ENCODE peak calls at places on chromosomes 6 and 20, in six cellular contexts. S is neuronal stem cell, Y is H9, A is H1, T is IMR-90, J is mesenchymal stem cell. C is an unnamed sample.

GRCh38 chr6:29926795-29927427 is 15.4 kb upstream of the HLA-A start:
- DNase-seq in T (peak), A (peak), Y (peak), J (no peak), S (no peak), C (peak)

GRCh38 chr6:31308845-31309175 is 36.9 kb upstream of the HLA-C start:
- DNase-seq in T (no peak), S (no peak), A (peak), J (no peak), Y (no peak), C (no peak)

GRCh38 chr6:30960907-30961673 is 20.3 kb downstream of the MUCL3 start:
- DNase-seq in Y (no peak), A (no peak), J (peak), T (peak), S (no peak), C (peak)

GRCh38 chr20:19760371-19760721 is 2.3 kb downstream of the RIN2 start:
- DNase-seq in T (no peak), J (no peak), A (peak), S (no peak), Y (no peak), C (no peak)

GRCh38 chr6:28142446-28142845 is 763 bp downstream of the ZKSCAN8 start:
- DNase-seq in A (no peak), T (peak), Y (no peak), S (no peak), J (peak), C (no peak)

GRCh38 chr20:49660912-49661311 is 52.8 kb downstream of the B4GALT5 start:
- DNase-seq in A (no peak), T (no peak), Y (no peak), J (no peak), S (no peak), C (no peak)

GRCh38 chr20:30284533-30284932 is 972.9 kb upstream of the DEFB115 start:
- DNase-seq in S (no peak), A (no peak), J (no peak), Y (no peak), T (no peak), C (peak)

GRCh38 chr20:41003143-41003932 is 25.3 kb upstream of the TOP1 start:
- DNase-seq in S (no peak), A (no peak), J (peak), Y (peak), T (peak), C (peak)

GRCh38 chr20:51434556-51435256 is 107.8 kb downstream of the NFATC2 start:
- DNase-seq in Y (no peak), A (no peak), T (peak), S (no peak), J (peak), C (peak)

GRCh38 chr20:37276494-37277252 is 12.8 kb upstream of the MANBAL start:
- DNase-seq in J (peak), Y (no peak), A (no peak), T (peak), S (no peak), C (peak)

GRCh38 chr20:60535211-60535610 is 577.0 kb downstream of the CDH26 start:
- DNase-seq in S (no peak), Y (no peak), A (no peak), J (no peak), T (no peak), C (no peak)

GRCh38 chr6:28738396-28738765 is 185.4 kb downstream of the TRIM27 start:
- DNase-seq in T (no peak), J (no peak), A (no peak), Y (no peak), S (no peak), C (no peak)

GRCh38 chr6:135673671-135674309 is 176.2 kb upstream of the AHI1 start:
- DNase-seq in J (no peak), A (no peak), T (peak), S (no peak), Y (no peak), C (no peak)

GRCh38 chr20:17613328-17614175 is 43.7 kb downstream of the DSTN start:
- DNase-seq in S (no peak), A (no peak), J (no peak), T (no peak), Y (peak), C (peak)

GRCh38 chr20:22740829-22741228 is 156.5 kb upstream of the FOXA2 start:
- DNase-seq in S (no peak), T (no peak), Y (no peak), A (no peak), J (no peak), C (peak)
- H4K91ac ChIP-seq in S (no peak), T (no peak), Y (no peak), A (no peak), J (no peak), C (no peak)

DNA sequence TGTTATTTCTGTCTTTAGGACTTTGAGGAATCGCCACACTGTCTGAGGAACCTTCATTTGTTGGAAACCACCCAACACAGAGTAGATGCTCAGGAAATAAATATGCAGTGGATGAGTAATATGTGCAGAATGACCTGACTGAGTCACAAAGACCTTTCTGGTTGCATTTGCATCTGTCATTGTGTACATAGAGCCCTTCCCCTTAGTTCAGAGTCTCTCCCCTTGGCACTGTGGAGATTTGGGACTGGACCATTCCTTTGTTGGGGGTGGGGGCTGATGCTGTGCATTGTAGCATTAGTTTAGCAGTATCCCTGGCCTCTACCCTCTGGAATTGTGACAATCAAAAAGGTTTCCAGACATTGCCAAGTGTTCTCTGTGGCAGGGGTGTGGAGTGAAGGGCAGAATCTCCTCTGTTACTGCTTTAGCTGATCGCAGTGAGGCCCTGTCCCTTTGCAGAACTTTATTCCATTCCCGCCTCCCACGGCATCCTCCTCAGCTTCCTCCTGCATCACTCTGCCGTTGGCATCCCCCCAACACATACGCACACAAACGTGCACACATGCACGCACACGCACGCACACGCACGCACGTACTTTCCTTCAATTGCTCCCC is 64.5 kb downstream of the EYA2 start:
- DNase-seq in S (no peak), A (no peak), Y (no peak), T (peak), J (peak), C (no peak)
- H3K4me2 ChIP-seq in S (no peak), A (no peak), Y (no peak), T (peak), J (no peak), C (no peak)

GRCh38 chr6:168280020-168280898 is 39.3 kb downstream of the DACT2 start:
- DNase-seq in A (no peak), Y (no peak), J (no peak), S (no peak), T (no peak), C (no peak)
- H4K91ac ChIP-seq in A (no peak), Y (no peak), J (no peak), S (no peak), T (no peak), C (no peak)

GRCh38 chr6:46757206-46757564 is 10.5 kb downstream of the ANKRD66 start:
- DNase-seq in J (no peak), T (no peak), A (no peak), Y (no peak), S (no peak), C (no peak)
- H3K4me2 ChIP-seq in J (no peak), T (no peak), A (no peak), Y (no peak), S (no peak), C (no peak)

GRCh38 chr20:13783528-13783927 is 1.2 kb downstream of the ESF1 start:
- DNase-seq in T (no peak), Y (no peak), A (no peak), J (no peak), S (no peak), C (no peak)

GRCh38 chr20:13788167-13788834 is 3.5 kb downstream of the NDUFAF5 start:
- DNase-seq in T (peak), J (peak), S (peak), Y (peak), A (no peak), C (peak)

GRCh38 chr20:13786143-13786828 is 1.5 kb downstream of the NDUFAF5 start:
- DNase-seq in A (no peak), T (no peak), Y (no peak), S (no peak), J (no peak), C (no peak)

GRCh38 chr20:13784893-13785715 is at the start of the genes ESF1 and NDUFAF5:
- DNase-seq in S (peak), Y (peak), T (peak), A (peak), J (peak), C (peak)

DNA sequence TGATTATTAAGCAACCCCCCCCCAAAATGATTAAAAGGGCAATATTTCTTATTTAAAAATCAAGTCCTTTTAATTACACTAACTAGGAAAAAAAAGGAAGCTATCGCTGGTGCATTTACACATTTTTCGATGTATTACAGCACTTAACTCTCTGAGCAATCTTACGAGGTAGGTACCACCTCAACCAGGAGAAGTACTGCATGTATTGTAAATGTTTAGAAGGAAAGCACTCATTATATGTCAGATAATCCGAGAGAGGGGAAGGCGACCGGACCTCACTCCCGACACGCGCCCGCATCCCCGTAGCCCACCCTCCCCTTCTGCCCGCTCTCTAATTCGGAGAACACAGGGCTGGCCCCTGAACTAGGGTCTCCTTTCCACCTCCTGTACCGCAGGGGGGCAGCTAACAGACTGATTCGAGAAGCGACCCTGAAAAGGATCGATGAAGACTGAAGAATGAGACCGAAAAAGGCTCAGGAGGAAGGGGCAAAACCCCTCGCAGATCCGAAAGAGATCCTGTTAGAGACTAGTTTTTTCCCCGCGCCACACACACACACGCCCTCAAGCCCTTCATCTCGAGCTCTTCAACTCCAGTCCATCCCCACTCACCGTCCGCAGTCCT is 337 bp downstream of the ESF1 start:
- DNase-seq in J (no peak), S (no peak), T (no peak), Y (no peak), A (no peak), C (no peak)
- H4K91ac ChIP-seq in J (peak), S (no peak), T (peak), Y (no peak), A (no peak), C (peak)

GRCh38 chr6:116373940-116374339 is 3.2 kb downstream of the DSE start:
- DNase-seq in T (no peak), J (no peak), S (no peak), Y (no peak), A (no peak), C (no peak)

GRCh38 chr6:116375262-116375661 is 4.5 kb downstream of the DSE start:
- DNase-seq in J (no peak), T (no peak), Y (no peak), S (no peak), A (no peak), C (no peak)

GRCh38 chr6:116374586-116374985 is 3.8 kb downstream of the DSE start:
- DNase-seq in S (no peak), Y (no peak), T (no peak), A (no peak), J (no peak), C (no peak)

GRCh38 chr6:116371384-116372209 is 850 bp downstream of the DSE start:
- DNase-seq in T (peak), S (peak), A (peak), Y (peak), J (peak), C (peak)

GRCh38 chr6:116373300-116373699 is 2.6 kb downstream of the DSE start:
- DNase-seq in Y (no peak), A (no peak), T (peak), J (peak), S (no peak), C (no peak)
- H3K4me2 ChIP-seq in Y (no peak), A (no peak), T (peak), J (peak), S (no peak), C (no peak)

C was measured in trophoblast cell.